ENCODE peak calls at places on chromosomes 11 and 22, in four cellular contexts. One of them, this sample, is unnamed.

GRCh38 chr11:13663631-13664071 is 4.8 kb upstream of the FAR1 start:
- DNase-seq in uterus: no peak
- DNase-seq in left ventricle myocardium inferior: no peak
- DNase-seq in astrocyte: peak
- DNase-seq in this sample: peak

GRCh38 chr22:24117942-24118341 is 63.3 kb upstream of the SUSD2 start:
- DNase-seq in uterus: no peak
- DNase-seq in left ventricle myocardium inferior: no peak
- DNase-seq in astrocyte: no peak
- DNase-seq in this sample: no peak

GRCh38 chr22:29216873-29217666 is 11.4 kb downstream of the EMID1 start:
- DNase-seq in uterus: no peak
- DNase-seq in left ventricle myocardium inferior: no peak
- DNase-seq in astrocyte: no peak
- DNase-seq in this sample: no peak

GRCh38 chr11:74366576-74366975 is 31.7 kb downstream of the PGM2L1 start:
- DNase-seq in uterus: no peak
- DNase-seq in left ventricle myocardium inferior: no peak
- DNase-seq in astrocyte: peak
- DNase-seq in this sample: peak

GRCh38 chr11:111367411-111368284 is 11.4 kb downstream of the POU2AF1 start:
- DNase-seq in uterus: no peak
- DNase-seq in left ventricle myocardium inferior: no peak
- DNase-seq in astrocyte: no peak
- DNase-seq in this sample: no peak

GRCh38 chr11:6655790-6656580 is at the start of gene DCHS1:
- DNase-seq in uterus: peak
- DNase-seq in left ventricle myocardium inferior: no peak
- DNase-seq in astrocyte: no peak
- DNase-seq in this sample: no peak

GRCh38 chr11:1831338-1832180 is 3.2 kb upstream of the SYT8 start:
- DNase-seq in uterus: peak
- DNase-seq in left ventricle myocardium inferior: no peak
- DNase-seq in astrocyte: no peak
- DNase-seq in this sample: no peak

GRCh38 chr11:61969838-61970452 is 2.5 kb upstream of the FTH1 start:
- DNase-seq in uterus: no peak
- DNase-seq in left ventricle myocardium inferior: no peak
- DNase-seq in astrocyte: peak
- DNase-seq in this sample: peak

GRCh38 chr11:9479899-9480298 is 19.1 kb downstream of the ZNF143 start:
- DNase-seq in uterus: no peak
- DNase-seq in left ventricle myocardium inferior: no peak
- DNase-seq in astrocyte: no peak
- DNase-seq in this sample: no peak

GRCh38 chr22:49724893-49725489 is 102.7 kb downstream of the BRD1 start:
- DNase-seq in uterus: peak
- DNase-seq in left ventricle myocardium inferior: peak
- DNase-seq in astrocyte: peak
- DNase-seq in this sample: no peak
- TF ChIP-seq CTCF in uterus: peak
- TF ChIP-seq CTCF in left ventricle myocardium inferior: peak
- TF ChIP-seq CTCF in astrocyte: no peak
- TF ChIP-seq CTCF in this sample: peak

GRCh38 chr22:26377170-26377825 is 51.8 kb upstream of the ASPHD2 start:
- DNase-seq in uterus: no peak
- DNase-seq in left ventricle myocardium inferior: no peak
- DNase-seq in astrocyte: no peak
- DNase-seq in this sample: no peak
- TF ChIP-seq CTCF in uterus: no peak
- TF ChIP-seq CTCF in left ventricle myocardium inferior: no peak
- TF ChIP-seq CTCF in astrocyte: no peak
- TF ChIP-seq CTCF in this sample: no peak

GRCh38 chr22:26889794-26890193 is 232.4 kb downstream of the MIAT start:
- DNase-seq in uterus: no peak
- DNase-seq in left ventricle myocardium inferior: no peak
- DNase-seq in astrocyte: no peak
- DNase-seq in this sample: no peak

GRCh38 chr22:26892401-26893033 is 235.1 kb downstream of the MIAT start:
- DNase-seq in uterus: no peak
- DNase-seq in left ventricle myocardium inferior: no peak
- DNase-seq in astrocyte: no peak
- DNase-seq in this sample: no peak

GRCh38 chr22:26891431-26891830 is 234.0 kb downstream of the MIAT start:
- DNase-seq in uterus: no peak
- DNase-seq in left ventricle myocardium inferior: no peak
- DNase-seq in astrocyte: peak
- DNase-seq in this sample: no peak

GRCh38 chr22:26888887-26889286 is 231.5 kb downstream of the MIAT start:
- DNase-seq in uterus: no peak
- DNase-seq in left ventricle myocardium inferior: no peak
- DNase-seq in astrocyte: no peak
- DNase-seq in this sample: no peak

GRCh38 chr22:26890870-26891269 is 233.5 kb downstream of the MIAT start:
- DNase-seq in uterus: no peak
- DNase-seq in left ventricle myocardium inferior: no peak
- DNase-seq in astrocyte: no peak
- DNase-seq in this sample: no peak
- TF ChIP-seq CTCF in uterus: no peak
- TF ChIP-seq CTCF in left ventricle myocardium inferior: no peak
- TF ChIP-seq CTCF in astrocyte: no peak
- TF ChIP-seq CTCF in this sample: no peak

GRCh38 chr22:47088480-47089145 is 326.2 kb downstream of the TBC1D22A start:
- DNase-seq in uterus: no peak
- DNase-seq in left ventricle myocardium inferior: no peak
- DNase-seq in astrocyte: no peak
- DNase-seq in this sample: no peak
- TF ChIP-seq CTCF in uterus: no peak
- TF ChIP-seq CTCF in left ventricle myocardium inferior: no peak
- TF ChIP-seq CTCF in astrocyte: no peak
- TF ChIP-seq CTCF in this sample: no peak